ENCODE peak calls at places on chromosomes 6 and 20, in five cellular contexts. One of them, this sample, is unnamed.

GRCh38 chr6:148440877-148441453 is 98.3 kb downstream of the SASH1 start:
- DNase-seq in mammary epithelial cell: peak; percentile 69
- DNase-seq in RWPE2: peak; percentile 90
- DNase-seq in foreskin fibroblast: peak; percentile 94
- DNase-seq in tibial nerve: peak; percentile 52
- DNase-seq in this sample: peak; percentile 83

GRCh38 chr6:36616888-36617521 is 22.8 kb downstream of the SRSF3 start:
- DNase-seq in foreskin fibroblast: peak; percentile 47
- DNase-seq in tibial nerve: no peak
- DNase-seq in mammary epithelial cell: peak; percentile 100
- DNase-seq in RWPE2: peak; percentile 87
- DNase-seq in this sample: no peak

GRCh38 chr6:11606287-11606686 is 68.7 kb downstream of the TMEM170B start:
- DNase-seq in mammary epithelial cell: no peak
- DNase-seq in foreskin fibroblast: no peak
- DNase-seq in tibial nerve: peak; percentile 43
- DNase-seq in RWPE2: no peak
- DNase-seq in this sample: peak; percentile 20

GRCh38 chr6:160523223-160523622 is 140.9 kb downstream of the LPA start:
- DNase-seq in mammary epithelial cell: no peak
- DNase-seq in RWPE2: no peak
- DNase-seq in foreskin fibroblast: no peak
- DNase-seq in tibial nerve: no peak
- DNase-seq in this sample: no peak

GRCh38 chr6:626236-626635 is 30.7 kb downstream of the HUS1B start:
- DNase-seq in tibial nerve: no peak
- DNase-seq in foreskin fibroblast: peak; percentile 9
- DNase-seq in RWPE2: no peak
- DNase-seq in mammary epithelial cell: no peak
- DNase-seq in this sample: no peak

GRCh38 chr6:46410330-46410953 is 80.8 kb downstream of the RCAN2 start:
- DNase-seq in tibial nerve: peak; percentile 47
- DNase-seq in foreskin fibroblast: peak; percentile 19
- DNase-seq in RWPE2: no peak
- DNase-seq in mammary epithelial cell: peak; percentile 27
- DNase-seq in this sample: peak; percentile 28

GRCh38 chr6:108004861-108005260 is 46.9 kb upstream of the SEC63 start:
- DNase-seq in mammary epithelial cell: no peak
- DNase-seq in tibial nerve: no peak
- DNase-seq in RWPE2: no peak
- DNase-seq in foreskin fibroblast: no peak
- DNase-seq in this sample: no peak

GRCh38 chr20:62448788-62449187 is 21.4 kb upstream of the RBBP8NL start:
- DNase-seq in tibial nerve: no peak
- DNase-seq in RWPE2: no peak
- DNase-seq in foreskin fibroblast: no peak
- DNase-seq in mammary epithelial cell: no peak
- DNase-seq in this sample: no peak

GRCh38 chr6:34506718-34507117 is 40.8 kb downstream of the PACSIN1 start:
- DNase-seq in mammary epithelial cell: no peak
- DNase-seq in tibial nerve: no peak
- DNase-seq in foreskin fibroblast: no peak
- DNase-seq in RWPE2: peak; percentile 26
- DNase-seq in this sample: no peak

GRCh38 chr20:36098364-36098763 is 56.2 kb upstream of the EPB41L1 start:
- DNase-seq in foreskin fibroblast: no peak
- DNase-seq in RWPE2: no peak
- DNase-seq in mammary epithelial cell: peak; percentile 42
- DNase-seq in tibial nerve: peak; percentile 55
- DNase-seq in this sample: peak; percentile 36

GRCh38 chr20:57804470-57805250 is 94.8 kb upstream of the PMEPA1 start:
- DNase-seq in mammary epithelial cell: no peak
- DNase-seq in tibial nerve: no peak
- DNase-seq in foreskin fibroblast: no peak
- DNase-seq in RWPE2: peak; percentile 75
- DNase-seq in this sample: no peak

GRCh38 chr6:46741482-46741881 is 5.3 kb upstream of the ANKRD66 start:
- DNase-seq in foreskin fibroblast: no peak
- DNase-seq in tibial nerve: no peak
- DNase-seq in RWPE2: no peak
- DNase-seq in mammary epithelial cell: no peak
- DNase-seq in this sample: no peak

GRCh38 chr6:48397887-48398286 is 286.9 kb upstream of the PTCHD4 start:
- DNase-seq in mammary epithelial cell: peak; percentile 27
- DNase-seq in RWPE2: no peak
- DNase-seq in foreskin fibroblast: no peak
- DNase-seq in tibial nerve: no peak
- DNase-seq in this sample: no peak

GRCh38 chr6:136012198-136012884 is 160.8 kb downstream of the PDE7B start:
- DNase-seq in RWPE2: no peak
- DNase-seq in foreskin fibroblast: peak; percentile 62
- DNase-seq in mammary epithelial cell: no peak
- DNase-seq in tibial nerve: no peak
- DNase-seq in this sample: no peak

GRCh38 chr6:150444308-150444707 is 75.5 kb downstream of the IYD start:
- DNase-seq in RWPE2: no peak
- DNase-seq in foreskin fibroblast: no peak
- DNase-seq in mammary epithelial cell: no peak
- DNase-seq in tibial nerve: no peak
- DNase-seq in this sample: no peak

GRCh38 chr20:10217517-10218410 is 866 bp upstream of the SNAP25 start:
- DNase-seq in RWPE2: no peak
- DNase-seq in mammary epithelial cell: peak; percentile 50
- DNase-seq in foreskin fibroblast: peak; percentile 96
- DNase-seq in tibial nerve: no peak
- DNase-seq in this sample: peak; percentile 92

GRCh38 chr6:160692369-160692959 is 9.6 kb upstream of the PLG start:
- DNase-seq in foreskin fibroblast: no peak
- DNase-seq in mammary epithelial cell: no peak
- DNase-seq in RWPE2: no peak
- DNase-seq in tibial nerve: no peak
- DNase-seq in this sample: no peak

GRCh38 chr6:137218473-137218916 is 690 bp downstream of the IFNGR1 start:
- DNase-seq in mammary epithelial cell: peak; percentile 78
- DNase-seq in foreskin fibroblast: peak; percentile 65
- DNase-seq in RWPE2: no peak
- DNase-seq in tibial nerve: peak; percentile 59
- DNase-seq in this sample: no peak

GRCh38 chr6:34182751-34183531 is 37.1 kb upstream of the GRM4 start:
- DNase-seq in mammary epithelial cell: no peak
- DNase-seq in foreskin fibroblast: no peak
- DNase-seq in tibial nerve: no peak
- DNase-seq in RWPE2: peak; percentile 17
- DNase-seq in this sample: no peak

GRCh38 chr6:111606620-111607115 is 990 bp upstream of the TRAF3IP2 start:
- DNase-seq in mammary epithelial cell: no peak
- DNase-seq in foreskin fibroblast: no peak
- DNase-seq in RWPE2: no peak
- DNase-seq in tibial nerve: no peak
- DNase-seq in this sample: no peak

GRCh38 chr20:11585752-11586352 is 331.8 kb upstream of the BTBD3 start:
- DNase-seq in foreskin fibroblast: peak; percentile 3
- DNase-seq in RWPE2: no peak
- DNase-seq in tibial nerve: no peak
- DNase-seq in mammary epithelial cell: peak; percentile 24
- DNase-seq in this sample: no peak

GRCh38 chr6:88360203-88360797 is 194.2 kb upstream of the CNR1 start:
- DNase-seq in tibial nerve: no peak
- DNase-seq in RWPE2: no peak
- DNase-seq in mammary epithelial cell: peak; percentile 44
- DNase-seq in foreskin fibroblast: peak; percentile 63
- DNase-seq in this sample: no peak

GRCh38 chr20:41308290-41308691 is 9.2 kb downstream of the ZHX3 start:
- DNase-seq in RWPE2: no peak
- DNase-seq in mammary epithelial cell: peak; percentile 82
- DNase-seq in foreskin fibroblast: peak; percentile 60
- DNase-seq in tibial nerve: no peak
- DNase-seq in this sample: no peak

GRCh38 chr6:55569638-55570037 is 9.4 kb downstream of the HMGCLL1 start:
- DNase-seq in RWPE2: no peak
- DNase-seq in tibial nerve: no peak
- DNase-seq in foreskin fibroblast: no peak
- DNase-seq in mammary epithelial cell: no peak
- DNase-seq in this sample: no peak

GRCh38 chr6:53744321-53744720 is 50.5 kb upstream of the LRRC1 start:
- DNase-seq in foreskin fibroblast: no peak
- DNase-seq in mammary epithelial cell: peak; percentile 75
- DNase-seq in RWPE2: no peak
- DNase-seq in tibial nerve: no peak
- DNase-seq in this sample: no peak

DNA sequence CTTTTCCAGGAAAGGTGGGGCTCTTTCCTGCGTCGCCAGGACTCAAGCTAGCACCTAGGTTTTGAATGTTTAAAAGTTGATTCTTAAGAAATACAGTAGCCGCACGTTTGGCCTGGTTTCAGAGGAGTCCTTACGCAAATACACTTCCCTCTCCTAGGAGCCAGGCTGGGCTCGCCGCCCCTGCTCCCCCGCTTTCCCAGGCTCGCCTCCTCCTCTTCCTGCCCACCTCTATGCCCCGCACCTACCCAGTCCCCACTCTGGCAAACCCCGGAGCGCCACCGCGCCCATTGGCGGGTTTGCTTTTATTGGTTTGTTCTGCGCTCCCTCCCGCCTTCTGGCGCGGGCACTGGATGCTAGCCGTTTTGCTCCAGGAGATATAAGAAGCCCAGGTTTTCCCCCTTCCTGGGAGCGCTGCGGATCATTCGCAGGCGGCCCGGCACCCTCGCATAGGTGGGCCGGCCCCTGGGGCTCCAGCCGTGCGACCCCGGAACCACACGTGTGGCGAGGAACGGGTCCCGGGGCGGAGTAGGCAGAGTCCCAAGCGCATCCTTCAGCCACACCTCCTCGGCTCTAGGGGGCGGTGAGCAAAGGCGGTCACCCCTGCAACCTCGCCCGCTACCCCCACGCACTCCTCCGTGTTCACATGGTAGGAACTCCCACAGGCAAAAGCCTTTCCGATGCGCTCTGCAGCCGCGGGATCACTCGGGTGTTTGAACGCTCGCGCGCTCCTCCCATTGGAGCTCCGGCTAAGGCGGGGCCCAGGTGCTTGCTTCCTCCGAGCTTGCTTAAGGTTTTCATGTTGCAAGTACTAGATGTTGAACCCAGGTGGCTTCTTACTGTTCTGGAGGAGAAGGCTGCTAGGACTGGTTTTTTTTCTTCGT is 119.0 kb downstream of the RTN4IP1 start:
- DNase-seq in tibial nerve: no peak
- DNase-seq in RWPE2: peak; percentile 90
- DNase-seq in foreskin fibroblast: no peak
- DNase-seq in mammary epithelial cell: peak; percentile 87
- DNase-seq in this sample: no peak
- TF ChIP-seq CTCF in tibial nerve: no peak
- TF ChIP-seq CTCF in RWPE2: peak; percentile 32
- TF ChIP-seq CTCF in foreskin fibroblast: no peak
- TF ChIP-seq CTCF in mammary epithelial cell: no peak
- TF ChIP-seq CTCF in this sample: no peak

DNA sequence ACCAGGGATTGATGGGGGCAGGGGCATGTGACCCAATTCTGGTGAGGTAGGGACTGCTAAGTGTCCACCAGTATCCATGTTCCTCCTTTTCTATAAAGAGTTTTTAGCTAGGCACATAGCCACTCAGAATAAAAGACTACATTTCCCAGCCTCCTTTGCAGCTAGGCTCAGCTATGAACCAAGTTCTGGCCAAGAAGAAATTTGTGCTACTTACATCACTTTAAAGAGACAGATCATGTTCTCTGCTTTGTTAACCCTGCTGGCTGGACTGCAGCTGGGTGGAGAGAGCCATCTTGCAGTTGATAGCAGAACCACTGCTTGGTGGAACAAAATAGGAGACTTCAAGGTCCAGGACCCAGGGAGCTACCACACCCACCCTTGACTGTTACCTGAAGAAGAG is 5.3 kb upstream of the CCM2L start:
- DNase-seq in mammary epithelial cell: no peak
- DNase-seq in RWPE2: no peak
- DNase-seq in tibial nerve: no peak
- DNase-seq in foreskin fibroblast: peak; percentile 14
- DNase-seq in this sample: no peak
- TF ChIP-seq CTCF in mammary epithelial cell: no peak
- TF ChIP-seq CTCF in RWPE2: no peak
- TF ChIP-seq CTCF in tibial nerve: no peak
- TF ChIP-seq CTCF in foreskin fibroblast: no peak
- TF ChIP-seq CTCF in this sample: no peak

GRCh38 chr20:51446656-51447055 is 95.9 kb downstream of the NFATC2 start:
- DNase-seq in mammary epithelial cell: peak; percentile 75
- DNase-seq in tibial nerve: no peak
- DNase-seq in foreskin fibroblast: peak; percentile 92
- DNase-seq in RWPE2: peak; percentile 95
- DNase-seq in this sample: no peak
- TF ChIP-seq CTCF in mammary epithelial cell: no peak
- TF ChIP-seq CTCF in tibial nerve: no peak
- TF ChIP-seq CTCF in foreskin fibroblast: no peak
- TF ChIP-seq CTCF in RWPE2: no peak
- TF ChIP-seq CTCF in this sample: no peak

DNA sequence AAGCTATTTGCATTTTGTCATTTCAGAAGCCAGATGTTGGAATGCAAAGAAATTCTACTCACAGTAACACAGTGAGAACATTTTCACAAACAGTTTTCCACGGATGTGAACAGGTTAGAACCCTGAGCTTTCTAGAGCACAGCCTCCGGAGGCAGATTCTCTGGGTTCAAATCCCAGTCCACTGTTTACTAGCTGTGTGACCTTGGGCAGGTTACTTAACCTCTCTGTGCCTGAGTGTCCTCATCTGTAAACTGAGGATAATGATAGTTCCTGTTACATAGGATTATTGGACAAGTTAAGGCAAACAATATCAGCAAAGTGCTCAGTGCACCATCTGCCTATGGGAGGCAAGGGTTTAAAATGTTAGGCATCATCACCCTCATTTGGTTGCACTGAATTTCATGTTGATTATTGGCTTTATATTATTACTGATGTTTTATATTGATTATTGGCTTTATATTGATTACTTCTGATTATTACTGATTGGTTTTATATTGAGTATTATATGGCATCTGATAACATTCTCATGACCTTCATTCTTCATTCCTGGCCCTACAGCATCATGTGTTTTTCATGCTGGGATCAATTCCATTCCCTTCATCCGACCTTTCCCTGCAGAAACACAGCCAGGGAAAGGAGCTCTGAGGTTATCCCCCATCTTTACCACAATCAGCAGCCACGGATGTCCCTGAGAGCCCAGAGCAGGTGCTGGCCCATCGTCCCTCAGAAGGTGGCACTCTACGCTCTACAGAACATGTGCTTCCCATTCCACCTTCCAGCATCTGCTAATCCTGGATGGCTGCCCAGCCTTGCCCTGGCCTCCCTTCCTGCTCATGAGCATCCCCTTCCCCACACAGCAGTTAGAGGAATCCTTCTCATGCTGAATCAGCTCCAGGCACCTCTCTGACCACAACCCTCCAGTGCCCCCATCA is 283.1 kb downstream of the PREX1 start:
- DNase-seq in mammary epithelial cell: no peak
- DNase-seq in RWPE2: no peak
- DNase-seq in tibial nerve: no peak
- DNase-seq in foreskin fibroblast: no peak
- DNase-seq in this sample: no peak
- TF ChIP-seq CTCF in mammary epithelial cell: no peak
- TF ChIP-seq CTCF in RWPE2: no peak
- TF ChIP-seq CTCF in tibial nerve: no peak
- TF ChIP-seq CTCF in foreskin fibroblast: no peak
- TF ChIP-seq CTCF in this sample: no peak

GRCh38 chr20:17995967-17996819 is 27.4 kb downstream of the MGME1 start:
- DNase-seq in foreskin fibroblast: peak; percentile 56
- DNase-seq in tibial nerve: peak; percentile 68
- DNase-seq in mammary epithelial cell: peak; percentile 55
- DNase-seq in RWPE2: no peak
- DNase-seq in this sample: peak; percentile 53
- TF ChIP-seq CTCF in foreskin fibroblast: peak; percentile 95
- TF ChIP-seq CTCF in tibial nerve: peak; percentile 92
- TF ChIP-seq CTCF in mammary epithelial cell: peak; percentile 100
- TF ChIP-seq CTCF in RWPE2: peak; percentile 100
- TF ChIP-seq CTCF in this sample: peak; percentile 92